ENCODE peak calls at places on chromosome 3, in ten cellular contexts. V, L, I, G, B, O, J, W, T and E are unnamed samples.

GRCh38 chr3:171049831-171050444 is 23.4 kb upstream of the SLC2A2 start:
- DNase-seq in V (peak), L (peak), I (no peak), G (peak), B (peak), O (peak), J (peak), W (no peak), T (peak), E (peak)

GRCh38 chr3:70982274-70982673 is 601.3 kb downstream of the FOXP1 start:
- DNase-seq in V (peak), L (no peak), I (no peak), G (no peak), B (no peak), O (peak), J (no peak), W (no peak), T (no peak), E (no peak)

GRCh38 chr3:188633206-188633605 is 479.2 kb downstream of the LPP start:
- DNase-seq in V (no peak), L (peak), I (no peak), G (no peak), B (no peak), O (no peak), J (no peak), W (no peak), T (no peak), E (no peak)

GRCh38 chr3:134315286-134316106 is 58.8 kb downstream of the AMOTL2 start:
- DNase-seq in V (peak), L (no peak), I (peak), G (no peak), B (peak), O (peak), J (no peak), W (peak), T (no peak), E (no peak)

GRCh38 chr3:23480324-23480704 is 277.2 kb downstream of the UBE2E2 start:
- DNase-seq in V (no peak), L (no peak), I (no peak), G (no peak), B (no peak), O (no peak), J (no peak), W (no peak), T (no peak), E (no peak)

GRCh38 chr3:159620281-159620680 is 368.4 kb upstream of the IL12A start:
- DNase-seq in V (peak), L (no peak), I (no peak), G (no peak), B (no peak), O (peak), J (no peak), W (no peak), T (no peak), E (no peak)

GRCh38 chr3:147359177-147360062 is 46.9 kb downstream of the ZIC4 start:
- DNase-seq in V (no peak), L (no peak), I (no peak), G (no peak), B (no peak), O (no peak), J (no peak), W (no peak), T (no peak), E (no peak)

GRCh38 chr3:126961191-126961790 is 21.6 kb upstream of the PLXNA1 start:
- DNase-seq in V (peak), L (peak), I (peak), G (peak), B (peak), O (no peak), J (no peak), W (peak), T (no peak), E (peak)

GRCh38 chr3:127686512-127686894 is 13.8 kb downstream of the ABTB1 start:
- DNase-seq in V (no peak), L (no peak), I (no peak), G (no peak), B (no peak), O (no peak), J (no peak), W (no peak), T (no peak), E (no peak)

GRCh38 chr3:49534581-49535495 is 19.4 kb upstream of the BSN start:
- DNase-seq in V (peak), L (no peak), I (no peak), G (no peak), B (no peak), O (no peak), J (peak), W (no peak), T (peak), E (no peak)

GRCh38 chr3:51729005-51729633 is 22.3 kb downstream of the GRM2 start:
- DNase-seq in V (no peak), L (peak), I (no peak), G (no peak), B (no peak), O (no peak), J (no peak), W (no peak), T (no peak), E (no peak)

GRCh38 chr3:16137977-16138376 is 36.5 kb upstream of the GALNT15 start:
- DNase-seq in V (no peak), L (no peak), I (no peak), G (no peak), B (no peak), O (no peak), J (no peak), W (no peak), T (no peak), E (no peak)

GRCh38 chr3:120645083-120645800 is 36.8 kb downstream of the HGD start:
- DNase-seq in V (no peak), L (no peak), I (no peak), G (no peak), B (no peak), O (no peak), J (no peak), W (no peak), T (no peak), E (no peak)

GRCh38 chr3:115588201-115588600 is 35.1 kb upstream of the GAP43 start:
- DNase-seq in V (no peak), L (no peak), I (no peak), G (no peak), B (no peak), O (no peak), J (no peak), W (no peak), T (no peak), E (no peak)

GRCh38 chr3:149600619-149601018 is 57.2 kb downstream of the WWTR1 start:
- DNase-seq in V (no peak), L (no peak), I (no peak), G (no peak), B (no peak), O (no peak), J (no peak), W (no peak), T (no peak), E (no peak)

GRCh38 chr3:74353039-74353438 is 261.4 kb downstream of the CNTN3 start:
- DNase-seq in V (no peak), L (no peak), I (no peak), G (no peak), B (no peak), O (no peak), J (peak), W (no peak), T (peak), E (no peak)

GRCh38 chr3:129195731-129196256 is 12.1 kb upstream of the CNBP start:
- DNase-seq in V (peak), L (peak), I (peak), G (no peak), B (no peak), O (peak), J (peak), W (no peak), T (peak), E (no peak)

GRCh38 chr3:123104550-123104949 is 37.7 kb downstream of the PDIA5 start:
- DNase-seq in V (peak), L (peak), I (no peak), G (no peak), B (no peak), O (peak), J (peak), W (no peak), T (no peak), E (no peak)

GRCh38 chr3:99823723-99824711 is 6.4 kb downstream of the CMSS1 start:
- DNase-seq in V (no peak), L (no peak), I (no peak), G (no peak), B (no peak), O (no peak), J (no peak), W (no peak), T (no peak), E (no peak)

GRCh38 chr3:89306535-89306934 is 199.1 kb downstream of the EPHA3 start:
- DNase-seq in V (no peak), L (no peak), I (no peak), G (no peak), B (no peak), O (no peak), J (no peak), W (no peak), T (no peak), E (no peak)

GRCh38 chr3:70916375-70917055 is 604.1 kb upstream of the MDFIC2 start:
- DNase-seq in V (peak), L (peak), I (no peak), G (no peak), B (no peak), O (no peak), J (no peak), W (no peak), T (peak), E (no peak)

GRCh38 chr3:152865675-152866074 is 30.7 kb downstream of the P2RY1 start:
- DNase-seq in V (peak), L (peak), I (no peak), G (no peak), B (no peak), O (no peak), J (no peak), W (no peak), T (no peak), E (no peak)

GRCh38 chr3:195546130-195546560 is 3.0 kb upstream of the PPP1R2 start:
- DNase-seq in V (peak), L (peak), I (peak), G (no peak), B (no peak), O (peak), J (peak), W (no peak), T (peak), E (no peak)

GRCh38 chr3:190038050-190038631 is 82.6 kb downstream of the P3H2 start:
- DNase-seq in V (peak), L (peak), I (no peak), G (no peak), B (peak), O (peak), J (peak), W (no peak), T (no peak), E (no peak)

GRCh38 chr3:191894406-191894805 is 433.4 kb downstream of the PYDC2 start:
- DNase-seq in V (no peak), L (no peak), I (no peak), G (no peak), B (no peak), O (no peak), J (no peak), W (no peak), T (no peak), E (no peak)

GRCh38 chr3:67381667-67382272 is 272.6 kb downstream of the SUCLG2 start:
- DNase-seq in V (peak), L (peak), I (no peak), G (peak), B (no peak), O (no peak), J (peak), W (no peak), T (peak), E (no peak)

GRCh38 chr3:49199900-49200281 is 28.5 kb downstream of the KLHDC8B start:
- DNase-seq in V (no peak), L (no peak), I (no peak), G (no peak), B (no peak), O (no peak), J (no peak), W (no peak), T (no peak), E (no peak)

GRCh38 chr3:189975376-189975990 is 145.2 kb downstream of the P3H2 start:
- DNase-seq in V (no peak), L (no peak), I (no peak), G (no peak), B (no peak), O (no peak), J (no peak), W (no peak), T (no peak), E (no peak)

GRCh38 chr3:172846103-172846561 is 95.6 kb downstream of the ECT2 start:
- DNase-seq in V (no peak), L (no peak), I (no peak), G (peak), B (no peak), O (no peak), J (no peak), W (no peak), T (no peak), E (no peak)
- TF ChIP-seq CTCF in V (no peak), L (no peak), I (no peak), G (no peak), B (no peak), O (no peak), J (no peak), W (no peak), T (no peak), E (no peak)

GRCh38 chr3:111874177-111874820 is 15.2 kb downstream of the PHLDB2 start:
- DNase-seq in V (peak), L (peak), I (no peak), G (no peak), B (no peak), O (peak), J (peak), W (no peak), T (peak), E (no peak)
- TF ChIP-seq CTCF in V (no peak), L (no peak), I (no peak), G (no peak), B (no peak), O (no peak), J (no peak), W (no peak), T (no peak), E (no peak)

DNA sequence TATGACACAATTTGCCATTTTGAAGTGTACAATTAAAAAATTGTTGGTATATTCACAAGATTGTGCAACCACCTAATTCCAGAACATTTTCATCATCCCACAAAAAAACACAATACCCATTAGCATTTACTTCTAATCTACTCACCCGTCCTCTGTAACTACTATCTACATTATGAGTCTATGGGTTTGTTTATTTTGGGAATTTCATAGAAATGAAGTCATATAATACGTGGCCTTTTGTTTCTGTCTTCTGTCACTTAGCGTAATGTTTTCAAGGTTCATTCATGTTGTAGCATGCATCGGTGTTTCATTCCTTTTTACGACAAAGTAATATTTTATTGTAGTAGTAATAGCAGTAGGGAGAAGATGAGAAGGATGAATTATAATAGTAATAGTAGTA is 55.2 kb upstream of the CNTN6 start:
- DNase-seq in V (peak), L (peak), I (no peak), G (no peak), B (no peak), O (no peak), J (no peak), W (no peak), T (no peak), E (no peak)
- TF ChIP-seq CTCF in V (no peak), L (no peak), I (no peak), G (no peak), B (no peak), O (no peak), J (no peak), W (no peak), T (no peak), E (no peak)

DNA sequence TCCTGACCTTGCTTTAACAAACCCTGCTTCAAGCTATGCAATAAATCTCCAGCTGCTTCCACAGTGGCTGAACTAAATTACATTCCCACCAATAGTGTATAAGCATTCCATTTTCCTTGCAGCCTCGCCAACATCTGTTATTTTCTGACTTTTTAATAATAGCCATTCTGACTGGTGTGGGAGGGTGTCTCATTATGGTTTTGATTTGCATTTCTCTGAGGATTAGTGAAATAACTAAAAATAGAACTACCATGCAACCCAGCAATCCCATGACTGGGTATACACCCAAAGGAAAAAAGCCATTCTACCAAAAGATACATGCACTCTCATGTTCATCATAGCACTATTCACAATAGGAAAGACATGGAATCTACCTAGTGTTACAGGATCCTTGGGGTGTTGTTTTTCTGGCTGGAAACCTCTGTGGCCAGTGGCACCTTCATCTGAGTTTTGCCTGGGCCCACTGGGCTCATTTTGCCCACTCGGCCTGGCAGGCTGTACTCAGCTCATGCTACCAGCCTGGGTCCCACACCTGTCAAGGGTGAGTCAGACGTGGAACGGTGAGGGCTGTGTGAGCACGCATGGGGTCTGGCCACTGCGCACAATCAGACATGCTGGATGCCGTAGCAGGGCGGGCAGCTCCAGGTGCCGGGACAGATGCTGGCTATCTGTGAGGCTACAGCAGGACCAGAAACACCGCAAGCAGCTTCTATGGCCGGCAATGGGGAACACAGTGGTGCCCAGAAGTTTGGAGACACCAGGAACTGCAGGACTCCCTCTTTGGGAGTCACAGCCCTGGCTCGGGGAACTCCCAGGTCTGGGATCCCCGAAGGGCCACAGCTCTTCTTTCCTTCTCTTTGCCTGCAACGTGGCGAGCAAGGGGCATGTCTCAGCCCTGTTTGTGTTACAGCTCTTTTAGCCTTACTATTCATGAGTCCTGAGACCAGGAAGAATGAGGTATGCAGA is 36.0 kb upstream of the DNAJC13 start:
- DNase-seq in V (peak), L (no peak), I (no peak), G (peak), B (no peak), O (no peak), J (no peak), W (no peak), T (no peak), E (no peak)
- TF ChIP-seq CTCF in V (no peak), L (no peak), I (no peak), G (no peak), B (no peak), O (no peak), J (no peak), W (no peak), T (no peak), E (no peak)

DNA sequence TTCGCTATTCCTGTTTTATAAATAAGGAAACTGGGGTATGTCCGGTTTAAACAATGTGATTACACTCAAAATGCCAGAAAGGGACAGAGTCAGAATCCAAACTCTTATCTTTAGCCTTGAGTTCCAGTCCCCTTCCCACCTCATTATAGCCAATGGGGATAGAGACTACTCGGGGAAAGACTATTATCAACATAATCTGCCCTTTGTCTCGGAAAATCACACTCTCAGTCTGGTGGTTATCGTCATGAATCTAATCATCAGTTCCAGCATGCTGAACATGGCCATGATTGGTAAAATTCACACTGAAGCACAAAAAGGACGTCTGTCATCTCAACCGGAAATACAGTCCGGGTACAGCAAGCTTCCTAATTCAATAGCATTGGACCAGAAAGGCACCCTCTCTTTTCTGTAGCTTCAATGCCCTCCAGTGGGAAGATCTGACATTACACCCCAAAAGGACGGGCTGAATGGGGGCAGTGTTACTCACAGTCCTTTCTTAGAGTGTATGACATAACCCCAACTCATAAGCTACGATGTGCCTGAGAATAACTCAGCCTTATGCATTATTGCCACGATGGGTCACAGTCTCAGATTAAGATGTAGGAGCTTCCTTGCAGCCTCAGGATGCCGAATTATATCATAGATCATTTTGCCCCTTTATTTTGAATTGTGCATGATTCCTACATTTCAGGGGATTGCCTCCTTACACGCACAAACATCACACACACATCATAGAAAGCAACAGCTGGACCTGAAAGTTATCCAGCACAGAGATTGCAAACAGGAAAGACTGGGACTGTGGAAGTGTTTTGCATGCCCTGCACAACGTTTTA is 390.4 kb upstream of the LMCD1 start:
- DNase-seq in V (peak), L (peak), I (peak), G (peak), B (peak), O (peak), J (peak), W (peak), T (peak), E (peak)
- TF ChIP-seq CTCF in V (peak), L (peak), I (peak), G (peak), B (peak), O (peak), J (peak), W (peak), T (peak), E (peak)

GRCh38 chr3:179837374-179837773 is 184.5 kb downstream of the USP13 start:
- DNase-seq in V (peak), L (peak), I (no peak), G (no peak), B (no peak), O (peak), J (no peak), W (no peak), T (no peak), E (no peak)
- TF ChIP-seq CTCF in V (no peak), L (no peak), I (no peak), G (no peak), B (no peak), O (peak), J (no peak), W (no peak), T (no peak), E (no peak)